ENCODE peak calls at places on chromosomes 13 and 19, in ten cellular contexts. I, U, P, G, E, W, F, R, T and A are unnamed samples.

GRCh38 chr19:45463241-45463640 is 4.6 kb upstream of the FOSB start:
- ATAC-seq in I (no peak), U (no peak), F (no peak), R (no peak), T (no peak), G (no peak), W (no peak), P (no peak), E (no peak), A (no peak)

GRCh38 chr19:41913476-41914190 is 14.6 kb downstream of the ERFL start:
- ATAC-seq in W (peak; percentile 20), U (no peak), T (peak; percentile 18), I (no peak), P (no peak), E (no peak), F (no peak), G (no peak), R (no peak), A (no peak)

GRCh38 chr19:7874080-7874856 is at the start of gene PRR36:
- ATAC-seq in F (peak; percentile 46), I (no peak), U (peak; percentile 38), R (no peak), G (no peak), P (no peak), W (no peak), T (peak; percentile 12), E (no peak), A (no peak)

GRCh38 chr19:3606174-3606689 is 443 bp downstream of the TBXA2R start:
- ATAC-seq in G (no peak), I (peak; percentile 20), R (no peak), F (peak; percentile 55), U (peak; percentile 82), P (peak; percentile 68), W (peak; percentile 57), T (peak; percentile 53), E (peak; percentile 42), A (peak; percentile 30)

GRCh38 chr13:40306817-40307216 is 359.6 kb downstream of the FOXO1 start:
- ATAC-seq in F (no peak), U (no peak), G (no peak), R (no peak), I (no peak), P (no peak), E (no peak), T (no peak), W (no peak), A (no peak)

GRCh38 chr13:45548281-45548680 is 67.3 kb downstream of the ERICH6B start:
- ATAC-seq in E (no peak), F (no peak), U (no peak), T (no peak), W (no peak), P (no peak), G (no peak), R (no peak), I (no peak), A (no peak)

GRCh38 chr13:50449465-50449864 is 394.0 kb downstream of the DLEU7 start:
- ATAC-seq in P (no peak), E (no peak), U (no peak), G (no peak), I (no peak), W (no peak), R (no peak), T (no peak), F (no peak), A (no peak)

GRCh38 chr19:10667867-10668266 is 13.7 kb downstream of the ILF3 start:
- ATAC-seq in R (no peak), T (no peak), I (no peak), U (no peak), W (peak; percentile 13), E (no peak), G (no peak), F (no peak), P (no peak), A (no peak)

GRCh38 chr13:110388141-110388943 is 81.3 kb downstream of the COL4A2 start:
- ATAC-seq in W (peak; percentile 25), I (peak; percentile 51), U (no peak), F (peak; percentile 45), G (peak; percentile 42), R (peak; percentile 44), E (peak; percentile 51), P (no peak), T (no peak), A (peak; percentile 81)

GRCh38 chr19:28465317-28466086 is 747.4 kb downstream of the UQCRFS1 start:
- ATAC-seq in E (no peak), G (no peak), W (no peak), U (no peak), F (no peak), R (no peak), P (no peak), T (no peak), I (no peak), A (no peak)

GRCh38 chr13:85334187-85334586 is 465.0 kb downstream of the SLITRK6 start:
- ATAC-seq in U (no peak), P (no peak), W (no peak), I (no peak), T (no peak), G (no peak), E (no peak), R (no peak), F (no peak), A (no peak)

GRCh38 chr13:93450761-93451160 is 224.2 kb downstream of the GPC6 start:
- ATAC-seq in I (no peak), P (no peak), T (no peak), E (no peak), G (no peak), U (no peak), R (no peak), W (no peak), F (no peak), A (no peak)

GRCh38 chr19:485583-486236 is 10.6 kb upstream of the MADCAM1 start:
- ATAC-seq in I (peak; percentile 45), R (no peak), F (peak; percentile 46), E (no peak), P (no peak), W (no peak), T (peak; percentile 64), G (no peak), U (no peak), A (peak; percentile 54)

GRCh38 chr13:48909088-48909389 is 66.7 kb upstream of the FNDC3A start:
- ATAC-seq in U (no peak), W (no peak), T (no peak), G (no peak), P (no peak), I (no peak), R (no peak), E (no peak), F (peak; percentile 48), A (no peak)

GRCh38 chr19:19552811-19553210 is 14.7 kb downstream of the CILP2 start:
- ATAC-seq in E (peak; percentile 76), G (no peak), P (peak; percentile 80), U (peak; percentile 81), R (no peak), I (peak; percentile 32), F (peak; percentile 27), W (peak; percentile 75), T (peak; percentile 73), A (peak; percentile 23)

GRCh38 chr13:93169980-93170379 is 56.6 kb upstream of the GPC6 start:
- ATAC-seq in R (no peak), F (no peak), G (no peak), T (peak; percentile 36), E (peak; percentile 59), I (no peak), U (no peak), W (no peak), P (no peak), A (no peak)

GRCh38 chr13:94590744-94591143 is 5.2 kb downstream of the TGDS start:
- ATAC-seq in U (no peak), T (no peak), I (no peak), F (no peak), E (no peak), R (no peak), W (peak; percentile 46), P (no peak), G (no peak), A (no peak)

GRCh38 chr19:36114763-36115452 is at the start of gene POLR2I:
- ATAC-seq in F (peak; percentile 93), T (peak; percentile 93), U (peak; percentile 92), P (peak; percentile 96), I (peak; percentile 97), G (peak; percentile 98), R (peak; percentile 99), W (peak; percentile 94), E (peak; percentile 93), A (peak; percentile 97)
- TF ChIP-seq POLR2A in F (peak; percentile 74), T (peak; percentile 60), U (peak; percentile 90), P (peak; percentile 69), I (no peak), G (peak; percentile 61), R (no peak), W (peak; percentile 85), E (peak; percentile 43), A (peak; percentile 79)

DNA sequence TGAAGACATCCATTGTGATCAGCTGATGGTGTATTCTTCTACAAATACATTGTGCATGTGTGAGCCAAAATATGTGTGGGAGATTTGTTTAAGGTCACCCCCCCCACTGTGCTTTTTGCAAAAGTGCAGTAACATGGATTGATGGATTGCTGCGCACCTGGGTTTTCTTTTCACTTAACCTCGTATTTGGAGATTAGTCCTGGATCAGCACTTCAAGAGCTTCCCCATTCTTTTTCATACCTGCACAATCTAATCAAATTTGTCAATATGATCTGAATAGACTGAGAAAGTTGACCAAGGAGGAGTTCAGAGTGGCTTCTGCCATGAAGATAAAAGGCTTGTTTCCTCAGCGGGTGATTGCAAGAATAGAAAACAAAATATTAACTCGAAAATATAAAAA is 23.7 kb downstream of the NAA16 start:
- ATAC-seq in F (no peak), U (no peak), E (no peak), I (no peak), W (no peak), R (no peak), T (no peak), P (no peak), G (no peak), A (no peak)
- H3K36me3 ChIP-seq in F (peaks cover 4% of the 10 kb centered on the region), U (peaks cover 6% of the 10 kb centered on the region), E (peaks cover 6% of the 10 kb centered on the region), I (peaks cover 3% of the 10 kb centered on the region), W (no peaks in the 10 kb centered on the region), R (no peaks in the 10 kb centered on the region), T (no peaks in the 10 kb centered on the region), P (peaks cover 48% of the 10 kb centered on the region), G (no peaks in the 10 kb centered on the region), A (peaks cover 12% of the 10 kb centered on the region)

GRCh38 chr19:35543280-35544109 is 1.9 kb upstream of the TMEM147 start:
- ATAC-seq in T (no peak), U (no peak), F (no peak), R (no peak), E (no peak), P (no peak), G (no peak), W (no peak), I (no peak), A (no peak)
- TF ChIP-seq POLR2A in T (no peak), U (no peak), F (no peak), R (no peak), E (no peak), P (no peak), G (no peak), W (no peak), I (no peak), A (no peak)

DNA sequence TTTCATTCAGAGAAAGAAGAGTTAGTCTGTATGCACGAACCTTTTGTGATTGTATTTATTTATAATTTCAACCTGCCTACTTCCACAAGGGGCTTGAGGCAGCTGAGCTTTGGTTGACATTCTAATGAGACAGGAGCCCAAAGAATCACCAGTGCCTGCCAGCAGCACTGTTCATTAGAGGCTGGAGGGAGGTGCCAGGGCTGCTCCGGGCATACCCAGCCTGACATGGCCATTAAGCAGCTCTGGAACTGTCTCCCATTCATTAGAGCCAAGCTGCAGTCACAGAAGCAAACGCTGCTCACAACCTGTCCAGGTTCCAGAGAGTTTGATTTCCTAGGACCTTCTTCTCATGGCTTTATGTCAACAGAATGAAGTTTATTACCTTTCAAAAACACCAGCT is 425.4 kb downstream of the RFC3 start:
- ATAC-seq in T (no peak), F (no peak), E (no peak), P (no peak), U (no peak), I (no peak), G (no peak), R (peak; percentile 73), W (no peak), A (no peak)
- H3K36me3 ChIP-seq in T (no peaks in the 10 kb centered on the region), F (no peaks in the 10 kb centered on the region), E (no peaks in the 10 kb centered on the region), P (no peaks in the 10 kb centered on the region), U (no peaks in the 10 kb centered on the region), I (no peaks in the 10 kb centered on the region), G (no peaks in the 10 kb centered on the region), R (no peaks in the 10 kb centered on the region), W (no peaks in the 10 kb centered on the region), A (no peaks in the 10 kb centered on the region)